ENCODE peak calls at places on chromosomes 3 and 15, in six cellular contexts. H, G, F, R, W and M are unnamed samples.

GRCh38 chr3:101720851-101721649 is 3.4 kb upstream of the CEP97 start:
- ATAC-seq in F (no peak), R (no peak), G (no peak), H (no peak), W (no peak), M (no peak)

GRCh38 chr3:128801779-128802369 is 75.9 kb downstream of the RAB7A start:
- ATAC-seq in R (no peak), H (peak; percentile 66), W (peak; percentile 73), G (no peak), F (no peak), M (peak; percentile 81)

GRCh38 chr15:60480888-60481287 is 1.9 kb upstream of the ICE2 start:
- ATAC-seq in H (no peak), F (no peak), G (no peak), W (no peak), R (no peak), M (no peak)

GRCh38 chr15:96052154-96052553 is 278.3 kb upstream of the NR2F2 start:
- ATAC-seq in G (no peak), W (no peak), R (no peak), H (no peak), F (no peak), M (no peak)

GRCh38 chr3:106249159-106249558 is 380.3 kb upstream of the CBLB start:
- ATAC-seq in R (no peak), G (no peak), H (no peak), F (no peak), W (no peak), M (no peak)

GRCh38 chr3:43369404-43370345 is 83.3 kb downstream of the SNRK start:
- ATAC-seq in R (peak; percentile 26), W (peak; percentile 62), F (no peak), H (peak; percentile 26), G (peak; percentile 45), M (no peak)

GRCh38 chr3:196789773-196790419 is 50.2 kb downstream of the PAK2 start:
- ATAC-seq in F (no peak), W (no peak), G (peak; percentile 13), H (no peak), R (no peak), M (no peak)

GRCh38 chr3:82012775-82013174 is 251.3 kb upstream of the GBE1 start:
- ATAC-seq in F (no peak), G (no peak), R (no peak), W (no peak), H (no peak), M (no peak)

GRCh38 chr3:138114988-138115971 is at the start of gene DZIP1L:
- ATAC-seq in F (peak; percentile 85), W (peak; percentile 87), H (peak; percentile 97), R (peak; percentile 58), G (peak; percentile 96), M (peak; percentile 90)

GRCh38 chr3:119310052-119310451 is 15.9 kb downstream of the ARHGAP31 start:
- ATAC-seq in G (no peak), H (peak; percentile 55), F (peak; percentile 92), R (no peak), W (peak; percentile 64), M (peak; percentile 43)

GRCh38 chr15:101358895-101359294 is 63.8 kb upstream of the SNRPA1 start:
- ATAC-seq in W (peak; percentile 67), H (peak; percentile 78), F (peak; percentile 48), R (no peak), G (no peak), M (peak; percentile 12)

GRCh38 chr3:13260259-13261103 is 159.6 kb downstream of the NUP210 start:
- ATAC-seq in F (no peak), W (no peak), R (no peak), G (no peak), H (no peak), M (no peak)

GRCh38 chr15:85832389-85832788 is 37.7 kb upstream of the KLHL25 start:
- ATAC-seq in H (no peak), R (no peak), F (no peak), G (no peak), W (no peak), M (no peak)

GRCh38 chr3:70393881-70394612 is 81.6 kb upstream of the MDFIC2 start:
- ATAC-seq in F (no peak), W (no peak), H (no peak), R (no peak), G (no peak), M (no peak)

GRCh38 chr3:13190376-13190762 is 117.1 kb upstream of the IQSEC1 start:
- ATAC-seq in W (no peak), G (no peak), F (no peak), H (no peak), R (no peak), M (no peak)

GRCh38 chr3:124325248-124325647 is 333.3 kb upstream of the ROPN1 start:
- ATAC-seq in G (no peak), H (no peak), R (no peak), F (no peak), W (no peak), M (no peak)

GRCh38 chr3:31041161-31041978 is 146.9 kb upstream of the GADL1 start:
- ATAC-seq in H (no peak), W (peak; percentile 76), F (peak; percentile 75), R (no peak), G (peak; percentile 63), M (no peak)